ENCODE peak calls at places on chromosomes 7 and 10, in four cellular contexts. I is stomach, W is heart right ventricle, S is fibroblast of lung. T is an unnamed sample.

GRCh38 chr10:77084431-77085144 is 553.0 kb downstream of the KCNMA1 start:
- DNase-seq in I (no peak), W (peak), S (no peak), T (no peak)

GRCh38 chr10:58517481-58518355 is 5.0 kb downstream of the BICC1 start:
- DNase-seq in I (no peak), W (no peak), S (no peak), T (no peak)

GRCh38 chr7:131372554-131372953 is 44.9 kb downstream of the MKLN1 start:
- DNase-seq in I (no peak), W (no peak), S (no peak), T (no peak)

GRCh38 chr7:2383543-2384274 is 19.7 kb upstream of the CHST12 start:
- DNase-seq in I (no peak), W (no peak), S (no peak), T (no peak)

GRCh38 chr10:91077549-91078017 is 142.9 kb upstream of the PCGF5 start:
- DNase-seq in I (peak), W (peak), S (peak), T (peak)

GRCh38 chr10:11879387-11880168 is 56.4 kb downstream of the PROSER2 start:
- DNase-seq in I (no peak), W (no peak), S (no peak), T (no peak)

GRCh38 chr7:124276005-124276606 is 243.2 kb upstream of the TMEM229A start:
- DNase-seq in I (no peak), W (no peak), S (no peak), T (peak)

GRCh38 chr10:116371737-116372136 is 47.5 kb downstream of the CCDC172 start:
- DNase-seq in I (no peak), W (no peak), S (no peak), T (no peak)

GRCh38 chr10:84340632-84341537 is 12.5 kb downstream of the CCSER2 start:
- DNase-seq in I (no peak), W (no peak), S (no peak), T (no peak)

GRCh38 chr10:80472234-80473095 is 18.4 kb downstream of the TSPAN14 start:
- DNase-seq in I (no peak), W (no peak), S (peak), T (peak)

GRCh38 chr7:147923841-147924240 is 666.7 kb upstream of the C7orf33 start:
- DNase-seq in I (no peak), W (no peak), S (no peak), T (no peak)

GRCh38 chr10:123284022-123284421 is 129.8 kb downstream of the BUB3 start:
- DNase-seq in I (no peak), W (no peak), S (no peak), T (peak)
- TF ChIP-seq CTCF in I (no peak), W (no peak), S (no peak), T (peak)

GRCh38 chr7:157502701-157503111 is 165.9 kb downstream of the DNAJB6 start:
- DNase-seq in I (peak), W (peak), S (peak), T (no peak)
- H3K4me3 ChIP-seq in I (no peak), W (peak), S (no peak), T (no peak)

GRCh38 chr7:157405914-157406810 is 69.4 kb downstream of the DNAJB6 start:
- DNase-seq in I (no peak), W (peak), S (no peak), T (no peak)
- TF ChIP-seq CTCF in I (no peak), W (peak), S (no peak), T (no peak)

GRCh38 chr10:8057636-8058273 is 3.3 kb downstream of the GATA3 start:
- DNase-seq in I (no peak), W (no peak), S (no peak), T (no peak)

GRCh38 chr10:8056891-8057331 is 2.4 kb downstream of the GATA3 start:
- DNase-seq in I (no peak), W (no peak), S (no peak), T (no peak)

GRCh38 chr10:8055420-8056349 is 1.2 kb downstream of the GATA3 start:
- DNase-seq in I (no peak), W (no peak), S (no peak), T (no peak)

GRCh38 chr10:8054498-8055407 is at the start of gene GATA3:
- DNase-seq in I (peak), W (peak), S (peak), T (peak)

GRCh38 chr10:8056378-8056777 is 1.9 kb downstream of the GATA3 start:
- DNase-seq in I (no peak), W (no peak), S (no peak), T (no peak)
- H3K4me3 ChIP-seq in I (peak), W (peak), S (no peak), T (no peak)

DNA sequence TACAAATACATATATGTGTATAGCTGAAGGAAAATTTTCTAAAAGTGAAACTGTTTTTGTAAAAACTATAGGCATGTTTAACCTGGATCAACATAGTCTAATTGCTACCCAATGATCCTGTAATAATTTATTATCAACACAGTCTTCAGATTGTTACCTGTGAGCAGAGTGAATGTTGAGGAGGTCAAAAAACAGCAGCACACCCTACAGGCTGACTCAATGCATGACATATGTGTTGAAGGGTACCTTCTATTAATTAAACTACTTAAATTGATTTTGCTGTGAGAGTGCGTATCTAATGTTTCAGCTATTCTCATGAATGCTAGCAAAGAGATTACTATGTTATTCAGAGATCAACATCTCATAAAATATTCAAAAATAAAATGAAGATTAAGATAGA is 411.4 kb downstream of the TNS3 start:
- DNase-seq in I (no peak), W (no peak), S (no peak), T (peak)
- TF ChIP-seq CTCF in I (no peak), W (peak), S (peak), T (peak)

T was measured in epithelial cell of esophagus.